ENCODE peak calls at places on chromosomes 6 and 20, in six cellular contexts. U is HepG2, O is ovary, M is H54, N is GM12892, D is body of pancreas. L is an unnamed sample.

GRCh38 chr6:140082867-140083297 is 708.4 kb upstream of the CITED2 start:
- DNase-seq in U (no peak), O (peak), M (no peak), N (no peak), D (no peak), L (no peak)

GRCh38 chr20:16555754-16556153 is 17.5 kb downstream of the KIF16B start:
- DNase-seq in U (no peak), O (no peak), M (no peak), N (no peak), D (no peak), L (no peak)

GRCh38 chr6:151012321-151013294 is 147.1 kb downstream of the MTHFD1L start:
- DNase-seq in U (peak), O (no peak), M (no peak), N (no peak), D (no peak), L (no peak)

GRCh38 chr6:132357120-132357519 is 44.2 kb downstream of the MOXD1 start:
- DNase-seq in U (no peak), O (no peak), M (no peak), N (no peak), D (no peak), L (no peak)

GRCh38 chr20:53914861-53915458 is 155.4 kb downstream of the BCAS1 start:
- DNase-seq in U (no peak), O (no peak), M (no peak), N (no peak), D (no peak), L (peak)

GRCh38 chr6:156585859-156586258 is 191.3 kb upstream of the ARID1B start:
- DNase-seq in U (no peak), O (no peak), M (no peak), N (no peak), D (no peak), L (peak)

GRCh38 chr6:39092124-39092523 is 22.9 kb downstream of the SAYSD1 start:
- DNase-seq in U (peak), O (no peak), M (no peak), N (no peak), D (no peak), L (peak)

GRCh38 chr6:158803733-158804143 is 15.4 kb downstream of the EZR start:
- DNase-seq in U (no peak), O (no peak), M (no peak), N (peak), D (no peak), L (no peak)

GRCh38 chr6:23140879-23141278 is 571.5 kb downstream of the HDGFL1 start:
- DNase-seq in U (no peak), O (no peak), M (no peak), N (no peak), D (no peak), L (no peak)

GRCh38 chr20:55004044-55004443 is 528.7 kb downstream of the DOK5 start:
- DNase-seq in U (no peak), O (no peak), M (no peak), N (no peak), D (no peak), L (no peak)

GRCh38 chr6:151402228-151402627 is 10.9 kb upstream of the ZBTB2 start:
- DNase-seq in U (no peak), O (no peak), M (no peak), N (no peak), D (no peak), L (no peak)

GRCh38 chr6:11275598-11275997 is 43.1 kb upstream of the NEDD9 start:
- DNase-seq in U (peak), O (no peak), M (no peak), N (peak), D (no peak), L (no peak)

GRCh38 chr20:25218492-25218891 is 23.0 kb downstream of the ENTPD6 start:
- DNase-seq in U (no peak), O (no peak), M (no peak), N (no peak), D (no peak), L (no peak)

GRCh38 chr6:125191916-125192609 is 38.5 kb downstream of the TPD52L1 start:
- DNase-seq in U (peak), O (peak), M (peak), N (peak), D (peak), L (peak)

GRCh38 chr6:35596448-35597442 is 84.0 kb upstream of the TULP1 start:
- DNase-seq in U (no peak), O (no peak), M (no peak), N (no peak), D (no peak), L (no peak)

GRCh38 chr6:150336299-150336698 is 32.5 kb upstream of the IYD start:
- DNase-seq in U (no peak), O (no peak), M (no peak), N (no peak), D (no peak), L (no peak)

GRCh38 chr6:43984442-43985321 is 142.6 kb downstream of the MRPL14 start:
- DNase-seq in U (no peak), O (no peak), M (no peak), N (no peak), D (peak), L (no peak)

GRCh38 chr6:156883497-156884252 is 106.5 kb downstream of the ARID1B start:
- DNase-seq in U (no peak), O (no peak), M (no peak), N (no peak), D (peak), L (no peak)

GRCh38 chr6:89834884-89835792 is 5.5 kb downstream of the CASP8AP2 start:
- DNase-seq in U (no peak), O (no peak), M (no peak), N (no peak), D (no peak), L (no peak)

GRCh38 chr6:112015725-112016124 is 38.2 kb upstream of the CCN6 start:
- DNase-seq in U (no peak), O (no peak), M (no peak), N (no peak), D (no peak), L (no peak)

GRCh38 chr20:20549267-20549612 is 163.2 kb downstream of the RALGAPA2 start:
- DNase-seq in U (no peak), O (no peak), M (no peak), N (no peak), D (peak), L (no peak)

GRCh38 chr6:108685970-108686369 is 125.3 kb downstream of the FOXO3 start:
- DNase-seq in U (no peak), O (no peak), M (no peak), N (no peak), D (no peak), L (no peak)

GRCh38 chr6:41942045-41942851 is 640 bp upstream of the CCND3 start:
- DNase-seq in U (no peak), O (no peak), M (no peak), N (no peak), D (no peak), L (no peak)

GRCh38 chr6:29935273-29935955 is 6.9 kb upstream of the HLA-A start:
- DNase-seq in U (no peak), O (no peak), M (no peak), N (no peak), D (no peak), L (no peak)

GRCh38 chr6:45543298-45544235 is 165.8 kb upstream of the SUPT3H start:
- DNase-seq in U (no peak), O (no peak), M (peak), N (no peak), D (no peak), L (no peak)

GRCh38 chr6:65638047-65638831 is 68.8 kb downstream of the EYS start:
- DNase-seq in U (peak), O (no peak), M (no peak), N (no peak), D (no peak), L (peak)

GRCh38 chr6:46734867-46735719 is at the start of gene PLA2G7:
- DNase-seq in U (no peak), O (no peak), M (no peak), N (peak), D (peak), L (no peak)

GRCh38 chr6:107977283-107977682 is 19.3 kb upstream of the SEC63 start:
- DNase-seq in U (no peak), O (no peak), M (no peak), N (no peak), D (no peak), L (peak)

GRCh38 chr20:55354700-55355099 is 650.6 kb downstream of the CBLN4 start:
- DNase-seq in U (no peak), O (no peak), M (no peak), N (no peak), D (no peak), L (no peak)

GRCh38 chr20:22430746-22431168 is 153.6 kb downstream of the FOXA2 start:
- DNase-seq in U (peak), O (no peak), M (no peak), N (no peak), D (no peak), L (no peak)

GRCh38 chr6:12291785-12292604 is 1.8 kb downstream of the EDN1 start:
- DNase-seq in U (peak), O (no peak), M (no peak), N (no peak), D (peak), L (no peak)

GRCh38 chr20:24027229-24027628 is 38.6 kb upstream of the GGTLC1 start:
- DNase-seq in U (no peak), O (peak), M (no peak), N (no peak), D (no peak), L (no peak)

GRCh38 chr6:1864496-1864895 is 254.8 kb downstream of the FOXC1 start:
- DNase-seq in U (peak), O (no peak), M (no peak), N (no peak), D (no peak), L (no peak)

GRCh38 chr20:50309280-50309763 is 118.7 kb downstream of the CEBPB start:
- DNase-seq in U (no peak), O (peak), M (no peak), N (no peak), D (no peak), L (no peak)

DNA sequence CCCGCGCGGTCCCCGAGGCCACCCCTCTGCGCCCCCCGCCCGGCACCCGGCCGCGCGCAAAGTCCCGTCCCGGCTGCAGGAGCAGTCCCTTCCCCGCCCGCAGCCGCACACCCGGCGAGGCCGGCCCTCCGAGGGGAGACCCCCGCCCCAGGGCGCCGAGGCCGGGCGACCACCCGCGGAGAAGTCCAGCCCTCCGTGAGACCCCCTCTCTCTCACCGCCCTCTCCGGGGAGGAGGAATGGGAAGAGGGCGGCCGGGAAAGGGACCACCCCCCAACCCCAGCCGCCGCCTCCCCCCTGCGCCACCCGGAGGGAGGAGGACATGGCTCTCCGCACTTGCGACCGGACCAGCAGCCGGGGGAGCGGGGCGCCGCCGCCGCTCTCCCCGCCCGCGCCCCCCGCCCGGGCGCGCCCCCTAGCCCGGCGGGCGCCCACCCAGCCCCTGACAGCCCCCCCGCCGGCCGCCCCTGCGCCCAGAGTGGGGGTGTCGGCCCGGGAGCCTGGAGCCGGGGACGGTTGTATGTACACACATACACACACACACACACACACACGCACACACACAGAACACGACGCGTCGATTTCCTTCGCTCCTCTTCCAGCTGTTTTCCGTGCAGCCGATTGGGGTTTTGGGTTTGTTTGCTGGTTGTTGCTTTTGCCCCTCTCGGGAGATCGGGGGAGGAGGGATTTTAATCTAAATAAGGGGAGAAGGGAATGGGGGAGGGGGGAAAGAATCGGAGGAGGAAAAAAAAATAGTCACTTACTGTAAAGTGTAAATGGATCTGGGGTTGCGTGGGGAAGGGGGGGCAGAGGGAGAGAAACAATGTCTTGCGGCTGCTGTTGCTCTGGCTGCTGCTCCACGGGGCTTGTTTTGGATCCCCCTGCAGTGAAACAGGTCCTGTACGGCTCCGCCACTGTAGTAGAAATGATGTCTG is at the start of gene ATXN1:
- DNase-seq in U (peak), O (peak), M (peak), N (peak), D (peak), L (peak)
- TF ChIP-seq POLR2A in U (peak), O (no peak), M (no peak), N (peak), D (peak), L (no peak)

DNA sequence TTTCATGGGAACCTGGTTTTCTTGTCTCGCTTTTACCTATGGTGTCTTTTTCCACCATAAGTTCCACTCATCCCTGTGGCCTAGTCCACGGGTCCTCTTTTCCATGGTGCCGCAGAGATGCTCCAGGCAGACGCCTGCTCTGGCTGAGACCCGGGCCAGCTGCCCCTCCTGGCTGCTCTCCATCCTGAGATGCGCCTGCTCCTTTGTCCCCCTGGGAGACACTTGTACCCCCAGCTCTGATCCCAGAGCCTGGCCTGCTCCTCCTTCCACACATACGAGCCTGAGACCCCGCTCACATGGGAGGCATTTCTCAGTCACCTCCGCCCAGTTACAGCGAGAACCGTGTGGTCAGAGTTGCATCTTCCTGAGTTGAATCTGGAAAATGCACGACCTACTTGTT is 29.6 kb downstream of the RNASET2 start:
- DNase-seq in U (no peak), O (no peak), M (no peak), N (no peak), D (no peak), L (no peak)
- TF ChIP-seq POLR2A in U (no peak), O (no peak), M (no peak), N (no peak), D (no peak), L (no peak)

DNA sequence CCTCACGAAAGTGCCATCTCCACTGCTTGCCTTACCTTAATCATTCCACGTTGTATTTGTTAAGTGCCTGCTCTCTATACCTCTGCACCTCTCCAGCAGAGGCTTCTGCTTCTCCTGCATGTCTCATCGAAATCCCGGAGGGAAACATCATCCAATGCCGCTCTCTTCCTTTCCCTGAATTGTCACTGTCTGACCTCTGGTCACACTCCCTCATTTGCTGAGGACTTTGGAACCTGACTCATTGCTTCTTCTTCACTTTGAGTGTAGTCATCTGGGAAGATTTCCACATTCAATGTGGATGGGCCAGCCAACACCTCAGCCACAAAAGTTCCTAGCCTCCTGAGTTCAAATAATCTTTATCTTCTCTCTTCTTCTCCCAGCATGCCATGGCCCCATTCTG is 78.9 kb upstream of the BEND6 start:
- DNase-seq in U (peak), O (no peak), M (no peak), N (no peak), D (no peak), L (no peak)
- TF ChIP-seq POLR2A in U (no peak), O (no peak), M (no peak), N (no peak), D (no peak), L (no peak)

GRCh38 chr6:79947191-79948173 is at the start of gene ELOVL4:
- DNase-seq in U (no peak), O (peak), M (no peak), N (peak), D (peak), L (peak)
- TF ChIP-seq POLR2A in U (no peak), O (no peak), M (no peak), N (no peak), D (no peak), L (no peak)

GRCh38 chr20:36883972-36884535 is 8.1 kb downstream of the TLDC2 start:
- DNase-seq in U (no peak), O (no peak), M (no peak), N (no peak), D (no peak), L (no peak)

GRCh38 chr20:36881331-36881730 is 5.4 kb downstream of the TLDC2 start:
- DNase-seq in U (no peak), O (no peak), M (no peak), N (no peak), D (no peak), L (no peak)

GRCh38 chr20:36881888-36882287 is 6.0 kb downstream of the TLDC2 start:
- DNase-seq in U (no peak), O (no peak), M (no peak), N (no peak), D (no peak), L (no peak)

GRCh38 chr20:36878913-36879312 is 3.0 kb downstream of the TLDC2 start:
- DNase-seq in U (no peak), O (no peak), M (no peak), N (no peak), D (no peak), L (no peak)

GRCh38 chr20:36880741-36881250 is 4.9 kb downstream of the TLDC2 start:
- DNase-seq in U (no peak), O (no peak), M (no peak), N (no peak), D (no peak), L (no peak)
- TF ChIP-seq POLR2A in U (no peak), O (no peak), M (no peak), N (no peak), D (no peak), L (no peak)

DNA sequence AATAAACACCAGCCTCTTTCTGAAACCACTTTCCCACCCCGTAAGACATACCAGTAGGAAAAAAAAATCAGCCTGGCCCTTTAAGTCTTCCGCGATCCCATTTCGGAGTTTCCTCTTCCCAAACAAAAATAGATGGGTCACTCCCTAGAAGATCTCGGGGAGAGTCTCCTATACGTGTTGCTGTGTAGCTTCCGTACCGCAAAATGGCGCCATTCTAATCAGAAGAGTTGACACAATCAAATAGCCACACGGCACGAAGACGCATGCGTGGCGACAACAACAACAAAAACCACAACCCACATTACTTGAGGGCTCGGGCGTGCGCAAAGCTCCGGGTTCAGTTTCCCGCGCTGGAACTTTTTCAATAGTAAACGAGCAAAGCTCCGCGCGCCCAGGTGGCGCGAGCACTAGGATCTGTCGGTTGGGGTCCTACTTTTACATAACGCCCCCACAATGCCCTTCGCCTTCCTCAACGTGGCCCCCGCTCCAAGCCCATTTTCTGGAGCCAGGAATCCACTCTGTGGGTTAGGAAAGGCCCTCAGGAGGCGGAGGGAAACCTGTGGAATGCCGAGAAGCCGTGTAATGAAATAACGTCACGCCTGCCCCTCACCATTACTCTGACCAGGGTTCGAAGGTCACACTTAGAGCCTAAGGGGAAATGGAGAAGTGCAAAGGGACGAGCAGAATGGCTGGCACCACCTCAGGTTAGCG is at the start of gene GPANK1:
- DNase-seq in U (peak), O (peak), M (peak), N (peak), D (peak), L (peak)
- TF ChIP-seq POLR2A in U (no peak), O (peak), M (peak), N (no peak), D (no peak), L (peak)

GRCh38 chr20:44309763-44310663 is 989 bp downstream of the FITM2 start:
- DNase-seq in U (no peak), O (peak), M (peak), N (no peak), D (no peak), L (peak)

GRCh38 chr20:44314870-44315269 is 3.9 kb upstream of the FITM2 start:
- DNase-seq in U (no peak), O (no peak), M (no peak), N (no peak), D (no peak), L (no peak)

GRCh38 chr20:44306927-44307326 is 4.1 kb downstream of the FITM2 start:
- DNase-seq in U (no peak), O (no peak), M (no peak), N (no peak), D (no peak), L (no peak)

GRCh38 chr20:44310664-44311639 is at the start of gene FITM2:
- DNase-seq in U (peak), O (peak), M (peak), N (peak), D (peak), L (peak)
- TF ChIP-seq POLR2A in U (peak), O (peak), M (peak), N (no peak), D (no peak), L (peak)

GRCh38 chr6:24718449-24719124 is 367 bp downstream of the C6orf62 start:
- DNase-seq in U (no peak), O (no peak), M (no peak), N (no peak), D (no peak), L (peak)
- TF ChIP-seq POLR2A in U (no peak), O (no peak), M (no peak), N (no peak), D (no peak), L (peak)

GRCh38 chr6:115865914-115866313 is 194.8 kb downstream of the FRK start:
- DNase-seq in U (no peak), O (no peak), M (no peak), N (no peak), D (no peak), L (no peak)
- TF ChIP-seq POLR2A in U (no peak), O (no peak), M (no peak), N (no peak), D (no peak), L (no peak)

L was measured in erythroblast.